ENCODE peak calls at places on chromosome 4, in seven cellular contexts. U, M, J, X, C, Z and W are unnamed samples.

GRCh38 chr4:77852892-77853495 is 9.6 kb upstream of the MRPL1 start:
- DNase-seq in U (no peak), M (peak; percentile 90), J (no peak), X (no peak), C (no peak), Z (peak; percentile 63), W (no peak)

GRCh38 chr4:62917649-62918048 is 1491.6 kb downstream of the TECRL start:
- DNase-seq in U (no peak), M (no peak), J (no peak), X (no peak), C (no peak), Z (no peak), W (no peak)

GRCh38 chr4:124980276-124980752 is 267.8 kb upstream of the ANKRD50 start:
- DNase-seq in U (no peak), M (no peak), J (no peak), X (no peak), C (no peak), Z (no peak), W (no peak)

GRCh38 chr4:45477311-45477733 is 646.5 kb downstream of the GABRG1 start:
- DNase-seq in U (no peak), M (no peak), J (peak; percentile 7), X (no peak), C (no peak), Z (no peak), W (no peak)

GRCh38 chr4:54840992-54841768 is 183.4 kb downstream of the KIT start:
- DNase-seq in U (peak; percentile 33), M (no peak), J (no peak), X (no peak), C (no peak), Z (no peak), W (peak; percentile 17)

GRCh38 chr4:1244978-1245471 is 3.9 kb downstream of the CTBP1 start:
- DNase-seq in U (no peak), M (no peak), J (no peak), X (no peak), C (no peak), Z (no peak), W (no peak)

GRCh38 chr4:139665690-139666529 is at the start of gene MGST2:
- DNase-seq in U (peak; percentile 36), M (peak; percentile 53), J (peak; percentile 65), X (no peak), C (peak; percentile 57), Z (no peak), W (peak; percentile 65)

GRCh38 chr4:157885785-157886184 is 287.0 kb downstream of the GASK1B start:
- DNase-seq in U (no peak), M (no peak), J (no peak), X (no peak), C (no peak), Z (no peak), W (no peak)

GRCh38 chr4:137705171-137705783 is 173.0 kb upstream of the PCDH18 start:
- DNase-seq in U (no peak), M (no peak), J (no peak), X (peak; percentile 94), C (no peak), Z (no peak), W (no peak)

GRCh38 chr4:142815834-142816233 is 30.3 kb downstream of the INPP4B start:
- DNase-seq in U (no peak), M (no peak), J (no peak), X (no peak), C (no peak), Z (no peak), W (no peak)

GRCh38 chr4:174241162-174241561 is 42.3 kb downstream of the FBXO8 start:
- DNase-seq in U (no peak), M (no peak), J (no peak), X (no peak), C (no peak), Z (no peak), W (no peak)

GRCh38 chr4:26145212-26145611 is 175.6 kb upstream of the RBPJ start:
- DNase-seq in U (no peak), M (no peak), J (no peak), X (no peak), C (no peak), Z (no peak), W (peak; percentile 14)

GRCh38 chr4:186948361-186949291 is 225.0 kb upstream of the FAT1 start:
- DNase-seq in U (no peak), M (no peak), J (peak; percentile 71), X (no peak), C (peak; percentile 1), Z (no peak), W (no peak)

GRCh38 chr4:171203425-171203824 is 609.8 kb upstream of the GALNTL6 start:
- DNase-seq in U (no peak), M (no peak), J (no peak), X (no peak), C (no peak), Z (no peak), W (no peak)

GRCh38 chr4:137685357-137685756 is 153.1 kb upstream of the PCDH18 start:
- DNase-seq in U (no peak), M (no peak), J (no peak), X (no peak), C (no peak), Z (no peak), W (no peak)

GRCh38 chr4:184385705-184386141 is 88.6 kb downstream of the IRF2 start:
- DNase-seq in U (no peak), M (no peak), J (no peak), X (no peak), C (no peak), Z (no peak), W (no peak)

GRCh38 chr4:88991746-88992145 is 65.2 kb downstream of the FAM13A start:
- DNase-seq in U (no peak), M (no peak), J (no peak), X (no peak), C (no peak), Z (no peak), W (no peak)

GRCh38 chr4:105234582-105234981 is 87.9 kb downstream of the TET2 start:
- DNase-seq in U (no peak), M (no peak), J (peak; percentile 31), X (no peak), C (no peak), Z (no peak), W (no peak)

GRCh38 chr4:5381981-5382441 is 326.3 kb downstream of the EVC2 start:
- DNase-seq in U (no peak), M (no peak), J (no peak), X (peak; percentile 61), C (no peak), Z (no peak), W (no peak)

GRCh38 chr4:112403072-112403945 is 106.1 kb downstream of the ALPK1 start:
- DNase-seq in U (no peak), M (no peak), J (no peak), X (no peak), C (no peak), Z (no peak), W (no peak)

GRCh38 chr4:37002625-37003024 is 241.9 kb upstream of the NWD2 start:
- DNase-seq in U (no peak), M (no peak), J (no peak), X (no peak), C (no peak), Z (no peak), W (no peak)

GRCh38 chr4:113384600-113384999 is 335.1 kb downstream of the ANK2 start:
- DNase-seq in U (no peak), M (no peak), J (no peak), X (no peak), C (no peak), Z (no peak), W (no peak)

GRCh38 chr4:180189639-180190038 is 2053.6 kb upstream of the TENM3 start:
- DNase-seq in U (no peak), M (no peak), J (no peak), X (no peak), C (no peak), Z (no peak), W (no peak)

GRCh38 chr4:38500433-38500832 is 163.6 kb upstream of the KLF3 start:
- DNase-seq in U (no peak), M (no peak), J (no peak), X (no peak), C (no peak), Z (no peak), W (no peak)

GRCh38 chr4:157217708-157218107 is 2.8 kb upstream of the GRIA2 start:
- DNase-seq in U (no peak), M (no peak), J (no peak), X (no peak), C (peak; percentile 5), Z (no peak), W (peak; percentile 32)

GRCh38 chr4:26181616-26182015 is 139.2 kb upstream of the RBPJ start:
- DNase-seq in U (no peak), M (peak; percentile 16), J (no peak), X (no peak), C (no peak), Z (no peak), W (no peak)

GRCh38 chr4:84451546-84451945 is 47.5 kb downstream of the NKX6-1 start:
- DNase-seq in U (no peak), M (no peak), J (no peak), X (no peak), C (no peak), Z (no peak), W (no peak)

GRCh38 chr4:3324093-3324815 is 31.4 kb downstream of the RGS12 start:
- DNase-seq in U (peak; percentile 7), M (peak; percentile 34), J (no peak), X (no peak), C (no peak), Z (no peak), W (no peak)

GRCh38 chr4:112523008-112523440 is 7.0 kb upstream of the NEUROG2 start:
- DNase-seq in U (no peak), M (peak; percentile 55), J (peak; percentile 73), X (no peak), C (no peak), Z (peak; percentile 19), W (no peak)

GRCh38 chr4:68463796-68464195 is 16.5 kb downstream of the TMPRSS11E start:
- DNase-seq in U (no peak), M (no peak), J (no peak), X (peak; percentile 6), C (no peak), Z (no peak), W (no peak)

GRCh38 chr4:107913283-107913899 is 18.0 kb upstream of the CYP2U1 start:
- DNase-seq in U (no peak), M (no peak), J (no peak), X (peak; percentile 50), C (peak; percentile 41), Z (no peak), W (peak; percentile 62)

GRCh38 chr4:99615210-99615834 is 40.7 kb downstream of the MTTP start:
- DNase-seq in U (no peak), M (no peak), J (no peak), X (no peak), C (no peak), Z (no peak), W (no peak)

GRCh38 chr4:125952631-125953030 is 637.9 kb downstream of the FAT4 start:
- DNase-seq in U (no peak), M (no peak), J (no peak), X (no peak), C (no peak), Z (no peak), W (no peak)

GRCh38 chr4:43243433-43244116 is 351.1 kb downstream of the GRXCR1 start:
- DNase-seq in U (no peak), M (no peak), J (no peak), X (no peak), C (no peak), Z (no peak), W (no peak)

GRCh38 chr4:175833574-175834350 is 21.7 kb upstream of the GPM6A start:
- DNase-seq in U (no peak), M (no peak), J (no peak), X (no peak), C (no peak), Z (no peak), W (no peak)